ENCODE peak calls at places on chromosome 17, in eight cellular contexts. H is HTR-8/SVneo; E is stimulated activated CD8-positive, alpha-beta memory T cell treated with anti-CD3 and anti-CD28 coated beads, Interleukin-7, amount 100 ng/mL, for 1 hour; P is dorsolateral prefrontal cortex; V is SK-N-MC; A is dermis microvascular lymphatic vessel endothelial cell; Y is NAMALWA; Q is DMS 273 treated with DMSO at 0.1 percent for 48 hours. B is an unnamed sample.

GRCh38 chr17:3557768-3558583 is at the start of gene TRPV3:
- DNase-seq in H (no peak), E (no peak), P (no peak), V (no peak), A (no peak), Y (peak; percentile 15), Q (no peak), B (peak; percentile 71)

GRCh38 chr17:79244665-79245064 is 170.0 kb downstream of the ENGASE start:
- DNase-seq in H (no peak), E (no peak), P (no peak), V (no peak), A (no peak), Y (no peak), Q (no peak), B (no peak)

GRCh38 chr17:8056976-8057625 is 18.2 kb downstream of the ALOX15B start:
- DNase-seq in H (no peak), E (no peak), P (peak; percentile 11), V (no peak), A (no peak), Y (no peak), Q (no peak), B (no peak)

GRCh38 chr17:38605230-38605851 is 411 bp downstream of the SRCIN1 start:
- DNase-seq in H (peak; percentile 67), E (no peak), P (no peak), V (no peak), A (no peak), Y (no peak), Q (no peak), B (no peak)

GRCh38 chr17:8140413-8141029 is 11.7 kb downstream of the PER1 start:
- DNase-seq in H (no peak), E (no peak), P (no peak), V (no peak), A (no peak), Y (no peak), Q (no peak), B (no peak)

GRCh38 chr17:68682913-68683312 is 81.7 kb upstream of the FAM20A start:
- DNase-seq in H (no peak), E (no peak), P (no peak), V (no peak), A (no peak), Y (no peak), Q (peak; percentile 48), B (no peak)

GRCh38 chr17:79952265-79952877 is 83.3 kb downstream of the TBC1D16 start:
- DNase-seq in H (no peak), E (no peak), P (peak; percentile 35), V (no peak), A (no peak), Y (no peak), Q (no peak), B (no peak)

GRCh38 chr17:2396568-2397246 is 4.2 kb downstream of the MNT start:
- DNase-seq in H (peak; percentile 95), E (no peak), P (no peak), V (no peak), A (peak; percentile 98), Y (peak; percentile 47), Q (peak; percentile 50), B (peak; percentile 95)

GRCh38 chr17:17778308-17779014 is 58.3 kb downstream of the SREBF1 start:
- DNase-seq in H (no peak), E (no peak), P (no peak), V (no peak), A (no peak), Y (no peak), Q (no peak), B (no peak)

GRCh38 chr17:64147110-64148016 is 17.4 kb upstream of the ERN1 start:
- DNase-seq in H (no peak), E (no peak), P (no peak), V (no peak), A (peak; percentile 32), Y (no peak), Q (peak; percentile 84), B (peak; percentile 70)

GRCh38 chr17:3890082-3890892 is 2.6 kb downstream of the CAMKK1 start:
- DNase-seq in H (peak; percentile 95), E (no peak), P (peak; percentile 73), V (no peak), A (peak; percentile 87), Y (no peak), Q (peak; percentile 54), B (peak; percentile 71)

GRCh38 chr17:17841620-17842025 is 4.8 kb upstream of the SREBF1 start:
- DNase-seq in H (no peak), E (no peak), P (no peak), V (no peak), A (no peak), Y (no peak), Q (no peak), B (no peak)

B was measured in Karpas-422.